ENCODE peak calls at places on chromosome 9, in four cellular contexts. U is HepG2, K is K562, D is GM12878. B is an unnamed sample.
A peak's percentile ranks its signal among the peaks of the same experiment; 100 is the strongest.

GRCh38 chr9:123225374-123225813 is 43.0 kb downstream of the STRBP start:
- DNase-seq in D (peak; percentile 81), K (no peak), U (peak; percentile 29), B (peak; percentile 44)

GRCh38 chr9:38081356-38082108 is 12.5 kb upstream of the SHB start:
- DNase-seq in K (no peak), D (no peak), U (no peak), B (no peak)

GRCh38 chr9:20398511-20399338 is 223.6 kb downstream of the MLLT3 start:
- DNase-seq in K (no peak), D (no peak), U (no peak), B (no peak)

GRCh38 chr9:129232839-129233568 is 54.9 kb upstream of the IER5L start:
- DNase-seq in U (no peak), K (no peak), D (no peak), B (no peak)

GRCh38 chr9:132670359-132670815 is at the start of gene GTF3C4:
- DNase-seq in K (peak; percentile 88), U (no peak), D (no peak), B (peak; percentile 86)

GRCh38 chr9:92333288-92333634 is 7.5 kb downstream of the CENPP start:
- DNase-seq in D (no peak), K (no peak), U (no peak), B (no peak)

GRCh38 chr9:15837079-15837679 is 284.3 kb downstream of the CCDC171 start:
- DNase-seq in D (peak; percentile 7), U (peak; percentile 65), K (peak; percentile 27), B (peak; percentile 33)

GRCh38 chr9:96599298-96599697 is 20.3 kb downstream of the CDC14B start:
- DNase-seq in D (no peak), U (no peak), K (no peak), B (no peak)

GRCh38 chr9:71743217-71743705 is 25.1 kb downstream of the CEMIP2 start:
- DNase-seq in K (no peak), D (no peak), U (no peak), B (no peak)

GRCh38 chr9:111937781-111938426 is 41.3 kb downstream of the UGCG start:
- DNase-seq in K (no peak), D (peak; percentile 74), U (no peak), B (no peak)

GRCh38 chr9:118594428-118594827 is 774.8 kb downstream of the BRINP1 start:
- DNase-seq in U (no peak), D (no peak), K (no peak), B (no peak)

GRCh38 chr9:93139365-93140182 is 5.5 kb upstream of the NINJ1 start:
- DNase-seq in K (no peak), U (no peak), D (no peak), B (no peak)

GRCh38 chr9:16688814-16689213 is 181.7 kb downstream of the BNC2 start:
- DNase-seq in K (no peak), D (no peak), U (no peak), B (no peak)

GRCh38 chr9:4979224-4979623 is 5.8 kb upstream of the JAK2 start:
- DNase-seq in K (no peak), U (no peak), D (no peak), B (no peak)

GRCh38 chr9:131034268-131034667 is 25.3 kb downstream of the LAMC3 start:
- DNase-seq in K (no peak), D (no peak), U (no peak), B (no peak)

GRCh38 chr9:121822093-121823085 is 171.0 kb downstream of the DAB2IP start:
- DNase-seq in U (no peak), D (no peak), K (no peak), B (no peak)
- TF ChIP-seq FOXK2 in U (no peak), D (no peak), K (no peak), B (no peak)

DNA sequence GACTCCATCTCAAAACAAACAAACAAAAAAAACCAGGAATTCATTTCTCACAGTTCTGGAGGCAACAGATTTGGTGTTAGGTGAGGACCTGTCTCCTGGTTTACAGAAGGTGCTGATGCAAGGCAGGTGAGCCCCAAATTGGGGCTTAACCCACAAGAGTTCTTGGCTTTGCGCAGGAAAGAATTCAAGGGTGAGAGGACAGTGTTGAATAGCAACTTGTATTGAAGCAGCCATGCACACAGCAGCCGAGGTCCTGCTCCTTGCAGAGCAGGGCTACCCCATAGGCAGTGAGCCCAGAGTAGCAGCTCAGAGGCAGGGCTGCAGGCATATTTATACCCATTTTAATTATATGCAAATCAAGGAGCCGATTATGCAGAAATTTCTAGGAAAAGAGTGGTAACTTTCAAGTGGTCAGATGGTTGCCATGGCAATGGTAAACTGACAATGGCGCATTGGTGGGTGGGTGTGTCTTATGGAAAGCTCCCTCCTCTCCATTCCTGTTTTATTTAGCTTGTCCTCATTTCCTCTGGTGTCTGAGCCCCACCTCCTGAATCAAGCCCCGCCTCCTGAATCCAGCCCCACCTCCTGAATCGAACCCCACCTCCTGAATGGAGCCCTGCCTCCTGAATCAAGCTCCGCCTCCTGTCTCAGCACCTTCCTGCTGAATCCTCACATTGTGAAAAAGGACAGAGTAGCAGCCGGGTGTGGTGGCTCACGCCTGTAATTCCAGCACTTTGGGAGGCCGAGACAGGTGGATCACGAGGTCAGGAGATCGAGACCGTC is 34.5 kb upstream of the COL5A1 start:
- DNase-seq in D (no peak), K (peak; percentile 48), U (no peak), B (no peak)
- TF ChIP-seq BHLHE40 in D (no peak), K (no peak), U (no peak), B (no peak)

DNA sequence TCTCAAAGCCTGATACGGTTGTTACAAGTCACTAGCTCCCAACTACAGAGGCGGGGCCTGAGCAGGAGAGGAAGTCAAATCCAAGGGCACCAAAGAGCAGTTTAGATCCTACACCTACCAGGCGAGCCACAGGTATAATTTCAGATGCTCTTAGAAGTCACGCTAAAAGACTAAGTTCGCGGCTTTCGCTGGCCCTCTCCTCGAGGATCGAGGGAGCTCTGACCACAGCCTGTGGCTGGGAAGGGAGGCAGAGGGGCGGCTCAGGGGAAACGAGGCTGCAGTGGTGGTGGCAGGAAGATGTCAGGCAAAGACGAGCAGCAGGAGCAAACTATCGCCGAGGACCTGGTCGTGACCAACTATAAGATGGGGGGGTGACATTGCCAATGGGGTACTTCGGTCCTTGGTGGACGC is 48.6 kb downstream of the SEMA4D start:
- DNase-seq in U (no peak), K (no peak), D (no peak), B (no peak)
- TF ChIP-seq FOXK2 in U (no peak), K (no peak), D (no peak), B (no peak)

GRCh38 chr9:88013051-88013450 is 38.7 kb upstream of the CDK20 start:
- DNase-seq in U (no peak), D (no peak), K (no peak), B (no peak)

GRCh38 chr9:88018101-88018500 is 43.8 kb upstream of the CDK20 start:
- DNase-seq in K (no peak), U (no peak), D (no peak), B (no peak)

GRCh38 chr9:88011005-88011766 is 36.9 kb upstream of the CDK20 start:
- DNase-seq in D (no peak), K (peak; percentile 8), U (no peak), B (peak; percentile 26)

GRCh38 chr9:88013607-88014006 is 39.3 kb upstream of the CDK20 start:
- DNase-seq in K (no peak), U (no peak), D (no peak), B (no peak)

DNA sequence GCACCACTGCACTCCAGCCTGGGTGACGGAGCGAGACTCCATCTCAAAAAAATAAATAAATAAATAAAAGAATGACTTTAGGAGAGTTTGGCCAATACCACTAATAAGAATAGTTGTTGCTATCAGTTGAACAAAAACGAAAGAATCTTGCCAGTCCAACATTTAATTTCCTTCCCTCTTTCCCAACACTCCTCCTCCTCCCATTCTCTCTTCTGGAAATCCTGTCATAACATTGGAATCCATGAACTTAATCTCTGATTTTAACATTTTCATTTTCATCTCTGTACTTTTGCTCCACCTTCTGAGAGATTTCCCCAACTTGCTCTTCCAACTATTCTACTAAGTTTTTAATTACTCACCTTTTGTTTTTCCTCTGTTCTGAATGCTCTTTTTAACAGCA is 42.8 kb upstream of the CDK20 start:
- DNase-seq in U (no peak), D (no peak), K (no peak), B (no peak)
- TF ChIP-seq BHLHE40 in U (no peak), D (no peak), K (no peak), B (no peak)

DNA sequence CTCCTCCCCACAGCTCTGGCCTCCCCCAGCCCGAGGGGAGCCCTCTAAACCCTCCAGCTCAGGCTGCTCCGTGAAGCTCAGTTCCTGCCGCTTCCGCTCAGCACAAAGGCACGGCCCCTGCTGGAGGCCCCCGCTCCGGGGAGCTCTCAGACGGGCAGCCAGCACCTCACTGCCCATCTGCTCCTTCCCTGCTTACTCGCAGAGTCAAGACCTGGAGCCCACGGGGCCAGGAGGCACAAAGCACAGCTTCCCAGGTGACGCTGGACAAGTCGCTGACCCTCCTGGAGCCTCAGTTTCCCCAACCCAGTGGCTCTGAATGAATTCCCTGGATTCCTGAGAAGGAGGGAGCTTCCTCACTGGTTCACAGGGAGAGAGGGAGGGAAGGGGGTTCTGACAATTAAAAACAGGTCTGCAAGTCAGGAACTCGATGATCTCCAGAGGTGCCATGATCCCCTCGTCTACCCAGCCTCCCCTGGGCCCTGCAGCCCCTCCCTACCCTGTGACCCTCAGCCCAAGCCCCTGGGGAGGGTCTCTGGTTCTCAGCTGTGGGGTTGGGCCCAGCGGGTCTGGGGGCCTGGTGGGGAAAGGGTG is 36.2 kb downstream of the VAV2 start:
- DNase-seq in D (no peak), U (no peak), K (no peak), B (no peak)
- TF ChIP-seq FOXK2 in D (no peak), U (no peak), K (no peak), B (no peak)

DNA sequence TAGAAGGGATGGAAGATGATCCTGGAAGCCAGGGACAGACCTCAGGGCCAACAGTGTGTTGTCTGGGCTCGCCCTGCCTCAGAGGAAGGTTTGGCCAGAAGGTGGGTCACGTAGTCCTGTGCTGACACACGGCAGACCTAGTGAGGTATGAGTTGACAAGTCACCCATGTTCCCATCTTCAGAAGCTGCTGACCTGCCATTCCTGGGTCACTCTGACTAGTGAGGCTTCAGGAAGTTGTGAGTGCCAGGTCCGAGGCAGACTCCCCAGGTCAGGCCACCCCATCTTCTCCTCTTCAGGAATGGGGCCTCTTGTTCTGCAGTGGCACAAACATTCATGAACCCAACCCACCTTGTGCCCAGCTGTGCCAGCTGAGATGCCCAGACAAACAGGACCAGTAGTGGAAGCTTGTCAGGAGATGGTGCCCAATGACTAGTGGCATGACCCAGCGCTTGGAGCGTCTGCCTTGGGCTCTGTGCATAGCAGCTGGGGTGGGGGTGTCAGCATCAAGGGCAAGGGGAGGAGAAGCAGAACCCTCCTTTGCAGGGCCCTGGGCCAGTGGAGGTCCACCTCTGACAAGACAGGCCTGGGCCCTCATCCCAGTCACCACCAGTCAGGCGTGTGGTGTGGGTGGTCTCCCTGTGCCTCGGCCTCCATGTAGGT is 16.8 kb upstream of the ANGPTL2 start:
- DNase-seq in K (no peak), D (no peak), U (no peak), B (no peak)
- TF ChIP-seq BHLHE40 in K (no peak), D (no peak), U (no peak), B (no peak)

GRCh38 chr9:32384002-32384363 is 460 bp upstream of the ACO1 start:
- DNase-seq in K (no peak), D (no peak), U (no peak), B (peak; percentile 9)

GRCh38 chr9:32378496-32378895 is 5.9 kb upstream of the ACO1 start:
- DNase-seq in D (peak; percentile 40), U (peak; percentile 76), K (peak; percentile 29), B (peak; percentile 55)

GRCh38 chr9:32378993-32379729 is 5.3 kb upstream of the ACO1 start:
- DNase-seq in D (peak; percentile 44), K (peak; percentile 34), U (peak; percentile 85), B (peak; percentile 63)

GRCh38 chr9:32382582-32383320 is 1.7 kb upstream of the ACO1 start:
- DNase-seq in D (no peak), U (no peak), K (no peak), B (no peak)

GRCh38 chr9:32380944-32381343 is 3.5 kb upstream of the ACO1 start:
- DNase-seq in U (no peak), D (no peak), K (no peak), B (no peak)
- TF ChIP-seq FOXK2 in U (no peak), D (no peak), K (no peak), B (no peak)

B was measured in HEK293T.